ENCODE peak calls at places on chromosomes 16 and 17, in eight cellular contexts. One of them, this sample, is unnamed.

GRCh38 chr17:8392274-8392673 is 5.4 kb downstream of the RNF222 start:
- DNase-seq in left cardiac atrium: no peak
- DNase-seq in bronchial epithelial cell: no peak
- DNase-seq in NB4: no peak
- DNase-seq in ELF-1: no peak
- DNase-seq in ACHN: no peak
- DNase-seq in naive thymus-derived CD4-positive, alpha-beta T cell: no peak
- DNase-seq in DMS79 treated with DMSO at 0.1 percent for 48 hours: no peak
- DNase-seq in this sample: no peak

GRCh38 chr16:86048221-86048620 is 149.3 kb downstream of the IRF8 start:
- DNase-seq in left cardiac atrium: no peak
- DNase-seq in bronchial epithelial cell: no peak
- DNase-seq in NB4: no peak
- DNase-seq in ELF-1: peak; percentile 60
- DNase-seq in ACHN: no peak
- DNase-seq in naive thymus-derived CD4-positive, alpha-beta T cell: no peak
- DNase-seq in DMS79 treated with DMSO at 0.1 percent for 48 hours: no peak
- DNase-seq in this sample: no peak

GRCh38 chr17:54901230-54901847 is 687 bp downstream of the TOM1L1 start:
- DNase-seq in left cardiac atrium: peak; percentile 20
- DNase-seq in bronchial epithelial cell: peak; percentile 93
- DNase-seq in NB4: no peak
- DNase-seq in ELF-1: peak; percentile 36
- DNase-seq in ACHN: peak; percentile 79
- DNase-seq in naive thymus-derived CD4-positive, alpha-beta T cell: no peak
- DNase-seq in DMS79 treated with DMSO at 0.1 percent for 48 hours: no peak
- DNase-seq in this sample: peak; percentile 50

GRCh38 chr17:81537856-81538555 is 9.8 kb downstream of the FSCN2 start:
- DNase-seq in left cardiac atrium: no peak
- DNase-seq in bronchial epithelial cell: no peak
- DNase-seq in NB4: no peak
- DNase-seq in ELF-1: no peak
- DNase-seq in ACHN: no peak
- DNase-seq in naive thymus-derived CD4-positive, alpha-beta T cell: no peak
- DNase-seq in DMS79 treated with DMSO at 0.1 percent for 48 hours: peak; percentile 60
- DNase-seq in this sample: peak; percentile 91

GRCh38 chr17:35368086-35368824 is 5.2 kb downstream of the SLFN11 start:
- DNase-seq in left cardiac atrium: no peak
- DNase-seq in bronchial epithelial cell: no peak
- DNase-seq in NB4: peak; percentile 96
- DNase-seq in ELF-1: no peak
- DNase-seq in ACHN: no peak
- DNase-seq in naive thymus-derived CD4-positive, alpha-beta T cell: peak; percentile 11
- DNase-seq in DMS79 treated with DMSO at 0.1 percent for 48 hours: no peak
- DNase-seq in this sample: no peak

GRCh38 chr17:36583787-36584186 is 7.9 kb upstream of the DHRS11 start:
- DNase-seq in left cardiac atrium: no peak
- DNase-seq in bronchial epithelial cell: no peak
- DNase-seq in NB4: no peak
- DNase-seq in ELF-1: no peak
- DNase-seq in ACHN: no peak
- DNase-seq in naive thymus-derived CD4-positive, alpha-beta T cell: no peak
- DNase-seq in DMS79 treated with DMSO at 0.1 percent for 48 hours: no peak
- DNase-seq in this sample: no peak

GRCh38 chr16:24624102-24624501 is 84.7 kb downstream of the RBBP6 start:
- DNase-seq in left cardiac atrium: no peak
- DNase-seq in bronchial epithelial cell: no peak
- DNase-seq in NB4: no peak
- DNase-seq in ELF-1: no peak
- DNase-seq in ACHN: no peak
- DNase-seq in naive thymus-derived CD4-positive, alpha-beta T cell: no peak
- DNase-seq in DMS79 treated with DMSO at 0.1 percent for 48 hours: no peak
- DNase-seq in this sample: no peak

GRCh38 chr16:85350146-85350728 is 238.0 kb upstream of the CIBAR2 start:
- DNase-seq in left cardiac atrium: no peak
- DNase-seq in bronchial epithelial cell: peak; percentile 69
- DNase-seq in NB4: no peak
- DNase-seq in ELF-1: no peak
- DNase-seq in ACHN: no peak
- DNase-seq in naive thymus-derived CD4-positive, alpha-beta T cell: no peak
- DNase-seq in DMS79 treated with DMSO at 0.1 percent for 48 hours: no peak
- DNase-seq in this sample: no peak

GRCh38 chr17:61209524-61209923 is 190.1 kb upstream of the TBX2 start:
- DNase-seq in left cardiac atrium: no peak
- DNase-seq in bronchial epithelial cell: no peak
- DNase-seq in NB4: no peak
- DNase-seq in ELF-1: no peak
- DNase-seq in ACHN: no peak
- DNase-seq in naive thymus-derived CD4-positive, alpha-beta T cell: no peak
- DNase-seq in DMS79 treated with DMSO at 0.1 percent for 48 hours: peak; percentile 26
- DNase-seq in this sample: no peak

GRCh38 chr16:19131809-19132777 is 18.3 kb downstream of the ITPRIPL2 start:
- DNase-seq in left cardiac atrium: no peak
- DNase-seq in bronchial epithelial cell: no peak
- DNase-seq in NB4: no peak
- DNase-seq in ELF-1: no peak
- DNase-seq in ACHN: no peak
- DNase-seq in naive thymus-derived CD4-positive, alpha-beta T cell: no peak
- DNase-seq in DMS79 treated with DMSO at 0.1 percent for 48 hours: no peak
- DNase-seq in this sample: no peak

GRCh38 chr17:5413682-5414081 is 5.8 kb downstream of the NUP88 start:
- DNase-seq in left cardiac atrium: no peak
- DNase-seq in bronchial epithelial cell: peak; percentile 97
- DNase-seq in NB4: peak; percentile 82
- DNase-seq in ELF-1: no peak
- DNase-seq in ACHN: peak; percentile 86
- DNase-seq in naive thymus-derived CD4-positive, alpha-beta T cell: no peak
- DNase-seq in DMS79 treated with DMSO at 0.1 percent for 48 hours: no peak
- DNase-seq in this sample: no peak